ENCODE peak calls at places on chromosome 12, in nine cellular contexts. F is CD4-positive, alpha-beta memory T cell; D is right cardiac atrium; J is EL; R is COR-L47; G is fibroblast of mammary gland; N is CD8-positive, alpha-beta memory T cell; W is neural crest cell; H is NCI-H187. Y is an unnamed sample.

GRCh38 chr12:71441836-71442566 is 2.4 kb downstream of the LGR5 start:
- DNase-seq in F (no peak), D (no peak), J (no peak), R (no peak), G (no peak), N (no peak), W (no peak), H (no peak), Y (no peak)

GRCh38 chr12:76012656-76013055 is 18.9 kb downstream of the PHLDA1 start:
- DNase-seq in F (no peak), D (no peak), J (no peak), R (no peak), G (no peak), N (no peak), W (no peak), H (no peak), Y (no peak)

GRCh38 chr12:108975024-108975593 is 45.8 kb downstream of the SVOP start:
- DNase-seq in F (no peak), D (no peak), J (peak; percentile 33), R (no peak), G (no peak), N (no peak), W (no peak), H (no peak), Y (no peak)

GRCh38 chr12:113416091-113416754 is 6.0 kb upstream of the SDSL start:
- DNase-seq in F (no peak), D (no peak), J (no peak), R (no peak), G (peak; percentile 26), N (no peak), W (no peak), H (no peak), Y (no peak)

GRCh38 chr12:15597125-15597830 is 191.9 kb downstream of the EPS8 start:
- DNase-seq in F (no peak), D (no peak), J (no peak), R (no peak), G (no peak), N (no peak), W (no peak), H (no peak), Y (no peak)

GRCh38 chr12:18676112-18676511 is 61.7 kb downstream of the PLCZ1 start:
- DNase-seq in F (no peak), D (no peak), J (no peak), R (no peak), G (no peak), N (no peak), W (no peak), H (no peak), Y (no peak)

GRCh38 chr12:130765186-130765659 is 49.1 kb upstream of the RIMBP2 start:
- DNase-seq in F (no peak), D (no peak), J (peak; percentile 13), R (no peak), G (peak; percentile 44), N (no peak), W (no peak), H (no peak), Y (no peak)

GRCh38 chr12:127373572-127373971 is 893.4 kb upstream of the TMEM132C start:
- DNase-seq in F (no peak), D (no peak), J (no peak), R (no peak), G (no peak), N (no peak), W (no peak), H (no peak), Y (no peak)

GRCh38 chr12:45726594-45727300 is 2.8 kb upstream of the ARID2 start:
- DNase-seq in F (no peak), D (peak; percentile 86), J (peak; percentile 53), R (peak; percentile 46), G (peak; percentile 31), N (peak; percentile 21), W (peak; percentile 29), H (peak; percentile 39), Y (peak; percentile 72)

GRCh38 chr12:3173008-3173553 is 95.9 kb downstream of the TSPAN9 start:
- DNase-seq in F (no peak), D (no peak), J (no peak), R (no peak), G (no peak), N (no peak), W (no peak), H (no peak), Y (no peak)

GRCh38 chr12:10590976-10591375 is 22.4 kb downstream of the MAGOHB start:
- DNase-seq in F (no peak), D (no peak), J (peak; percentile 25), R (no peak), G (peak; percentile 16), N (no peak), W (no peak), H (no peak), Y (no peak)

GRCh38 chr12:94831081-94831747 is 172.3 kb downstream of the NDUFA12 start:
- DNase-seq in F (no peak), D (no peak), J (no peak), R (peak; percentile 66), G (no peak), N (no peak), W (no peak), H (no peak), Y (no peak)

GRCh38 chr12:104535383-104535782 is 78.6 kb downstream of the CHST11 start:
- DNase-seq in F (no peak), D (no peak), J (no peak), R (no peak), G (peak; percentile 60), N (no peak), W (no peak), H (no peak), Y (no peak)

GRCh38 chr12:108306014-108306501 is 33.1 kb downstream of the CMKLR1 start:
- DNase-seq in F (no peak), D (peak; percentile 63), J (peak; percentile 52), R (no peak), G (peak; percentile 86), N (no peak), W (no peak), H (no peak), Y (peak; percentile 75)

GRCh38 chr12:93802698-93803097 is 125.5 kb downstream of the CRADD start:
- DNase-seq in F (no peak), D (no peak), J (peak; percentile 40), R (no peak), G (peak; percentile 63), N (no peak), W (no peak), H (no peak), Y (no peak)

GRCh38 chr12:131990066-131990979 is 40.6 kb downstream of the EP400 start:
- DNase-seq in F (no peak), D (no peak), J (no peak), R (peak; percentile 53), G (no peak), N (no peak), W (no peak), H (peak; percentile 75), Y (no peak)

GRCh38 chr12:1234073-1234472 is 243.1 kb downstream of the ERC1 start:
- DNase-seq in F (no peak), D (no peak), J (no peak), R (no peak), G (peak; percentile 56), N (no peak), W (no peak), H (peak; percentile 2), Y (no peak)

GRCh38 chr12:54749191-54749818 is 101.1 kb upstream of the DCD start:
- DNase-seq in F (peak; percentile 58), D (no peak), J (peak; percentile 43), R (no peak), G (peak; percentile 57), N (peak; percentile 20), W (peak; percentile 21), H (no peak), Y (no peak)

GRCh38 chr12:13093850-13094225 is 9.6 kb downstream of the GSG1 start:
- DNase-seq in F (no peak), D (no peak), J (peak; percentile 24), R (no peak), G (no peak), N (no peak), W (no peak), H (no peak), Y (no peak)

GRCh38 chr12:32098112-32098511 is 8.5 kb upstream of the BICD1 start:
- DNase-seq in F (no peak), D (no peak), J (no peak), R (no peak), G (no peak), N (no peak), W (no peak), H (no peak), Y (no peak)

GRCh38 chr12:16349132-16349463 is 1.7 kb downstream of the MGST1 start:
- DNase-seq in F (no peak), D (peak; percentile 70), J (peak; percentile 88), R (no peak), G (peak; percentile 98), N (no peak), W (no peak), H (no peak), Y (peak; percentile 61)

GRCh38 chr12:12404297-12404696 is 47.4 kb downstream of the BORCS5 start:
- DNase-seq in F (no peak), D (no peak), J (no peak), R (no peak), G (no peak), N (no peak), W (no peak), H (no peak), Y (no peak)